ENCODE peak calls at places on chromosomes 5 and 9, in five cellular contexts. B is kidney, I is fibroblast of lung, H is HCT116, R is PC-3. Q is an unnamed sample.

GRCh38 chr9:110942522-110942921 is 95.7 kb downstream of the LPAR1 start:
- DNase-seq in B (no peak), I (peak; percentile 92), H (no peak), R (peak; percentile 40), Q (peak; percentile 88)

GRCh38 chr5:154132718-154133307 is 57.7 kb upstream of the GALNT10 start:
- DNase-seq in B (no peak), I (no peak), H (no peak), R (no peak), Q (no peak)

GRCh38 chr9:96450613-96451544 is 910 bp downstream of the HABP4 start:
- DNase-seq in B (peak; percentile 81), I (peak; percentile 35), H (no peak), R (peak; percentile 48), Q (peak; percentile 26)

GRCh38 chr5:115079934-115080623 is 89.6 kb downstream of the TRIM36 start:
- DNase-seq in B (no peak), I (no peak), H (no peak), R (peak; percentile 14), Q (no peak)

GRCh38 chr5:178818094-178818493 is 41.7 kb upstream of the ZNF354B start:
- DNase-seq in B (no peak), I (no peak), H (no peak), R (no peak), Q (no peak)

GRCh38 chr5:150317048-150318003 is 14.6 kb upstream of the ARSI start:
- DNase-seq in B (peak; percentile 83), I (peak; percentile 97), H (peak; percentile 67), R (peak; percentile 96), Q (peak; percentile 94)

GRCh38 chr9:125983681-125984080 is 236.5 kb downstream of the PBX3 start:
- DNase-seq in B (no peak), I (no peak), H (no peak), R (no peak), Q (no peak)

GRCh38 chr9:94714494-94714893 is 12.0 kb upstream of the AOPEP start:
- DNase-seq in B (no peak), I (peak; percentile 22), H (no peak), R (no peak), Q (peak; percentile 12)

GRCh38 chr5:119312403-119312802 is 43.4 kb upstream of the TNFAIP8 start:
- DNase-seq in B (no peak), I (no peak), H (no peak), R (no peak), Q (no peak)

GRCh38 chr5:125085797-125086505 is 339.5 kb upstream of the ZNF608 start:
- DNase-seq in B (no peak), I (no peak), H (no peak), R (no peak), Q (no peak)

GRCh38 chr5:112848116-112848811 is 12.8 kb upstream of the SRP19 start:
- DNase-seq in B (no peak), I (peak; percentile 72), H (peak; percentile 68), R (peak; percentile 66), Q (peak; percentile 65)

GRCh38 chr5:72917371-72917776 is 38.5 kb upstream of the FCHO2 start:
- DNase-seq in B (no peak), I (no peak), H (no peak), R (no peak), Q (no peak)

GRCh38 chr9:123550012-123550411 is 194.0 kb downstream of the CRB2 start:
- DNase-seq in B (no peak), I (no peak), H (no peak), R (no peak), Q (peak; percentile 4)

GRCh38 chr5:63401434-63402046 is 560.7 kb downstream of the HTR1A start:
- DNase-seq in B (no peak), I (peak; percentile 17), H (peak; percentile 6), R (peak; percentile 75), Q (peak; percentile 4)

GRCh38 chr9:114386361-114386885 is 1.4 kb downstream of the AKNA start:
- DNase-seq in B (no peak), I (no peak), H (no peak), R (no peak), Q (no peak)

GRCh38 chr5:7856855-7857254 is 5.9 kb upstream of the CFAP90 start:
- DNase-seq in B (no peak), I (peak; percentile 31), H (peak; percentile 15), R (peak; percentile 41), Q (no peak)

GRCh38 chr5:73780297-73781080 is 154.5 kb downstream of the ARHGEF28 start:
- DNase-seq in B (no peak), I (no peak), H (no peak), R (no peak), Q (no peak)

GRCh38 chr5:115961413-115962238 is 649 bp upstream of the LVRN start:
- DNase-seq in B (peak; percentile 50), I (peak; percentile 10), H (no peak), R (no peak), Q (no peak)

GRCh38 chr9:137590469-137591383 is at the start of gene ZMYND19:
- DNase-seq in B (peak; percentile 96), I (peak; percentile 72), H (peak; percentile 62), R (peak; percentile 86), Q (peak; percentile 53)

GRCh38 chr5:173530547-173530946 is 85.9 kb downstream of the BOD1 start:
- DNase-seq in B (no peak), I (no peak), H (peak; percentile 18), R (peak; percentile 33), Q (no peak)
- TF ChIP-seq CTCF in B (no peak), I (no peak), H (peak; percentile 47), R (peak; percentile 60), Q (no peak)

DNA sequence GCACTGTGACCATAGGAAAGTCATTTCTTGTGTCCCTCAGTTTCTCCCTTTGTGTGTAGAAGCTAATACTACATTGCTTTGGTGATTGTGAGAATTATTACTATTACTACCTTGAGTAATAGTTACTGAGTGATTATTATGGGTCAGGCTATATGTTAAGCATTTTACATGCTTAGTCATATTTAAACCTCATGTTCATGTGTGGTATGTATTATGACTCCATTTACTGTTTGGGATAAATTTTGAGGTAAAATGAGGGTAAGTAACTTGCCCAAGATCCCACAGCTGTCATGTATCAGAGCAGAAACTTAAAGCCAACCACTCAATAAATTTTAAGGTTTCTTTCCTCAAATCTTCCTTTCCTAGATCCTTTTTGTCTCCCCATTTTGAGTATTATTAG is 28.3 kb downstream of the SLF1 start:
- DNase-seq in B (no peak), I (no peak), H (no peak), R (no peak), Q (no peak)
- H3K4me3 ChIP-seq in B (no peak overlapping the region), I (no peak overlapping the region), H (no peak overlapping the region), R (no peak overlapping the region), Q (no peak overlapping the region)

GRCh38 chr5:143923634-143924265 is 111.8 kb downstream of the HMHB1 start:
- DNase-seq in B (no peak), I (peak; percentile 70), H (no peak), R (peak; percentile 60), Q (peak; percentile 57)
- H3K9ac ChIP-seq in B (no peak overlapping the region), I (no peak overlapping the region), H (no peak overlapping the region), R (peak overlapping the region; percentile 57), Q (no peak overlapping the region)

GRCh38 chr9:132451276-132451675 is 41.3 kb downstream of the CFAP77 start:
- DNase-seq in B (no peak), I (no peak), H (no peak), R (no peak), Q (no peak)

GRCh38 chr9:132443951-132444615 is 34.1 kb downstream of the CFAP77 start:
- DNase-seq in B (no peak), I (no peak), H (no peak), R (no peak), Q (no peak)

GRCh38 chr9:132446887-132447286 is 36.9 kb downstream of the CFAP77 start:
- DNase-seq in B (no peak), I (no peak), H (no peak), R (no peak), Q (no peak)

DNA sequence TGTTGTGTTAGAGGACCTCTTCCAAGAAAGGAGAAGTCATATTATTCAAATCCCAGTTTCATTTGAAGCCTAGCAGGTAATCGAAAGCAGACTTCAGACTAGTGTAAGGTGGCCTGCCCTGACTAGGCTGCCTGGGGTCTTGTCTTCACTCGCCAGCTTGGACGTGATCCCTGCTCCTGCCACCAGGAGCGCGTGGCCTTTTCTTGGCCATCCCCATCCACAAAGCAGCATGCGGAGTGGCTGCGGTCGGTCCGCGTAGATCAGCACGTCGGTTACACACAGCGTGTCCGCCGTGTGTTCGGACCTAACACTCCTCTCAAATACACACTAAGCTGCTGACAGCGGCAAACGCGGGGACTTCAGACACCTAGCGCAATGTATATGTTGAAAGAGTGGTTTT is 37.3 kb downstream of the CFAP77 start:
- DNase-seq in B (no peak), I (no peak), H (no peak), R (no peak), Q (no peak)
- TF ChIP-seq CTCF in B (no peak), I (no peak), H (peak; percentile 36), R (no peak), Q (no peak)

GRCh38 chr9:105694848-105695581 is 674 bp downstream of the TMEM38B start:
- DNase-seq in B (peak; percentile 87), I (peak; percentile 50), H (no peak), R (peak; percentile 52), Q (peak; percentile 38)
- H3K4me3 ChIP-seq in B (peak overlapping the region; percentile 89), I (peak overlapping the region; percentile 86), H (peak overlapping the region; percentile 75), R (peak overlapping the region; percentile 98), Q (peak overlapping the region; percentile 78)

DNA sequence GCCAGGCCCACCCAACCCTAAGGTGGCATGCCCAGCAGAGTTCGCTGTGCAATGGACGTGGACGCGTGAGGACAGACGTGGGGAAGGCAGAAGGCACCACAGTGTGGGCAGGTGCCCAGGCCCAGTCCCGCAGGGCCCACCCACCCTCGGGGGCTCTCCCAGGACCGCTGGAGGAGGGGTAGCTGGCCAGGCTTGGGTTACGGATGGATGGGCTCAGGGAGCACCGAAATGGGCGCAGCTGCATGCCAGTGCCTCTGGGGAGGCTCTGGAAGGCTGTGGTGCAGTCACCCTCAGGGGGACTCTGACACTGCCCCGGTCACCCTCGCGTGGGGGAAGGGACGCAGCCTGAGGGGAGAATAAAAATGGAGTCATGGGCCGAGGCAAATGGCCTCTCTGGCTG is 9.6 kb upstream of the GPSM1 start:
- DNase-seq in B (peak; percentile 60), I (no peak), H (no peak), R (no peak), Q (no peak)
- H3K9ac ChIP-seq in B (no peak overlapping the region), I (no peak overlapping the region), H (no peak overlapping the region), R (no peak overlapping the region), Q (no peak overlapping the region)

DNA sequence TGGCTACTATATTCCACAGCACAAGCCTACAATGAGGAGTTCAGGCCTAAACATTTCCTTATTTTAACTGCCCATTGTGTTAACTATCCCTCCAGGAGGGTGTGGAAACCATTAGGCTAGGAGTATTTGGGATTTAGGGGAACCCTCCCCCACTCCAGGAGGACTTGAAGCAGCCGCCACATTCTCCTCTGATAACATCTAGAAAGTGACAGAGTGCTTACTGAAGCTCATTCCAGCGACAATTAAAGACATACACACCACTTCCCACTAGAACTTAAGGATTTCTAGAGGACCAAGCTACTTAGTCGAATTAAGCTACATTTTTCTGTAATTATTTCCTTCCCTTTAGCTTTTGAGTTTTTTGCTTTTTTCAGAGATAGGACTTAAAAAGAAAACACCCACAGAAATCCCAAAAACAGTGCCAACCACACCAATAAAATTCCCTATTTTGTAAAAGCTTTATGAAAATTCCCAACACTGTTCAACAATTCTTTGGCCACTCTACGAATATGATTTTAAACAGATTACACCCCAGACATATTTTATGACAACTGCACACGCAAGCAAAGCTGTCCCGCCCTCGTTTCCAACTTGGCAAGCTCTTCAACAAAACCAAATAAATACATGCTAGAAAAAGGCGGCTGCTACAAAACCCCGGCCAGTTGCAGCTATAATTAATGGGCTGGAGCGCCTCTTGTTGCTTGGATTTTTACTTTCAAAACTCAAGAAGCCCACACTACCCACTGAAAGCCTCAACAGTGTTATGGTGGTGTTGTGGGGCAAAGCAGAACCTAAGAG is 4.6 kb downstream of the ROR2 start:
- DNase-seq in B (no peak), I (peak; percentile 22), H (no peak), R (no peak), Q (peak; percentile 20)
- TF ChIP-seq CTCF in B (no peak), I (no peak), H (no peak), R (no peak), Q (no peak)

GRCh38 chr5:177132504-177133118 is 962 bp upstream of the NSD1 start:
- DNase-seq in B (peak; percentile 86), I (peak; percentile 29), H (no peak), R (no peak), Q (no peak)
- H3K4me3 ChIP-seq in B (peak overlapping the region; percentile 52), I (no peak overlapping the region), H (no peak overlapping the region), R (no peak overlapping the region), Q (peak overlapping the region; percentile 67)

Q was measured in astrocyte.